ENCODE peak calls at places on chromosomes 13 and 19, in nine cellular contexts. Z is anterior cingulate cortex; R is HuH-7.5; K is AG04450; M is activated naive CD4-positive, alpha-beta T cell treated with anti-CD3 and anti-CD28 coated beads for 36 hours; B is choroid plexus epithelial cell; W is pancreas; C is endothelial cell; Y is stimulated activated CD4-positive, alpha-beta T cell treated with anti-CD3 and anti-CD28 coated beads, Interleukin-4, amount 100 ng/mL, for 24 hours. G is an unnamed sample.

GRCh38 chr13:40434516-40435397 is 231.7 kb downstream of the FOXO1 start:
- DNase-seq in C (no peak), B (no peak), M (no peak), W (no peak), Z (no peak), Y (no peak), R (no peak), K (no peak), G (peak; percentile 46)

GRCh38 chr13:59166174-59166573 is 997.6 kb downstream of the DIAPH3 start:
- DNase-seq in M (no peak), R (no peak), C (no peak), W (no peak), K (no peak), Y (no peak), B (peak; percentile 71), Z (no peak), G (no peak)

GRCh38 chr13:36190771-36191170 is 23.6 kb downstream of the SOHLH2 start:
- DNase-seq in K (no peak), M (no peak), R (no peak), Y (no peak), W (no peak), Z (no peak), B (peak; percentile 14), C (no peak), G (peak; percentile 17)

GRCh38 chr13:49629196-49629938 is 1.1 kb downstream of the ARL11 start:
- DNase-seq in M (no peak), C (no peak), K (no peak), Y (no peak), B (no peak), W (no peak), R (no peak), Z (no peak), G (no peak)

GRCh38 chr13:113001251-113002140 is 32.5 kb downstream of the MCF2L start:
- DNase-seq in R (peak; percentile 70), C (no peak), M (no peak), K (no peak), Z (peak; percentile 36), B (peak; percentile 10), W (peak; percentile 75), Y (no peak), G (no peak)

GRCh38 chr13:48635478-48635877 is 18.3 kb upstream of the CYSLTR2 start:
- DNase-seq in C (no peak), M (no peak), Y (no peak), R (no peak), B (no peak), W (no peak), Z (no peak), K (no peak), G (no peak)

GRCh38 chr19:16222806-16223205 is 25.1 kb downstream of the AP1M1 start:
- DNase-seq in Z (no peak), R (no peak), W (no peak), C (no peak), K (peak; percentile 10), B (no peak), M (no peak), Y (no peak), G (no peak)

GRCh38 chr19:28435551-28436261 is 777.2 kb downstream of the UQCRFS1 start:
- DNase-seq in C (no peak), W (no peak), K (no peak), Y (no peak), Z (no peak), B (no peak), R (no peak), M (no peak), G (no peak)

GRCh38 chr13:77752512-77753069 is 55.1 kb downstream of the SLAIN1 start:
- DNase-seq in W (no peak), M (no peak), Z (no peak), R (no peak), C (no peak), Y (no peak), K (no peak), B (no peak), G (no peak)

GRCh38 chr19:52603558-52604207 is 33.6 kb downstream of the ZNF701 start:
- DNase-seq in Y (no peak), W (no peak), R (no peak), Z (no peak), B (peak; percentile 72), C (no peak), K (no peak), M (no peak), G (no peak)